ENCODE peak calls at places on chromosomes 3 and 15, in four cellular contexts. One of them, this sample, is unnamed.

GRCh38 chr15:84112025-84112424 is 123.5 kb upstream of the GOLGA6L4 start:
- DNase-seq in testis: no peak
- DNase-seq in PC-9: no peak
- DNase-seq in fibroblast of lung: peak; percentile 22
- DNase-seq in this sample: no peak

GRCh38 chr3:122978569-122978968 is 49.0 kb downstream of the SEMA5B start:
- DNase-seq in testis: no peak
- DNase-seq in PC-9: no peak
- DNase-seq in fibroblast of lung: no peak
- DNase-seq in this sample: no peak

GRCh38 chr15:42151012-42151615 is 5.3 kb downstream of the PLA2G4F start:
- DNase-seq in testis: no peak
- DNase-seq in PC-9: no peak
- DNase-seq in fibroblast of lung: no peak
- DNase-seq in this sample: peak; percentile 25

GRCh38 chr3:12347301-12347700 is 58.4 kb downstream of the PPARG start:
- DNase-seq in testis: no peak
- DNase-seq in PC-9: no peak
- DNase-seq in fibroblast of lung: no peak
- DNase-seq in this sample: no peak

GRCh38 chr3:18284716-18285115 is 140.4 kb downstream of the SATB1 start:
- DNase-seq in testis: no peak
- DNase-seq in PC-9: no peak
- DNase-seq in fibroblast of lung: no peak
- DNase-seq in this sample: no peak

GRCh38 chr3:128726691-128727031 is 678 bp downstream of the RAB7A start:
- DNase-seq in testis: peak; percentile 88
- DNase-seq in PC-9: peak; percentile 58
- DNase-seq in fibroblast of lung: peak; percentile 74
- DNase-seq in this sample: peak; percentile 73

GRCh38 chr15:65645392-65645791 is 23.7 kb downstream of the SLC24A1 start:
- DNase-seq in testis: no peak
- DNase-seq in PC-9: no peak
- DNase-seq in fibroblast of lung: no peak
- DNase-seq in this sample: no peak

GRCh38 chr3:46065294-46065705 is 38.0 kb upstream of the XCR1 start:
- DNase-seq in testis: no peak
- DNase-seq in PC-9: peak; percentile 81
- DNase-seq in fibroblast of lung: no peak
- DNase-seq in this sample: no peak

GRCh38 chr3:156687023-156687422 is 12.6 kb downstream of the TIPARP start:
- DNase-seq in testis: no peak
- DNase-seq in PC-9: no peak
- DNase-seq in fibroblast of lung: no peak
- DNase-seq in this sample: no peak

GRCh38 chr3:188881954-188882641 is 289.7 kb upstream of the TPRG1 start:
- DNase-seq in testis: no peak
- DNase-seq in PC-9: peak; percentile 96
- DNase-seq in fibroblast of lung: peak; percentile 91
- DNase-seq in this sample: no peak

GRCh38 chr3:82055792-82056191 is 294.3 kb upstream of the GBE1 start:
- DNase-seq in testis: no peak
- DNase-seq in PC-9: no peak
- DNase-seq in fibroblast of lung: no peak
- DNase-seq in this sample: no peak

GRCh38 chr3:15102256-15102655 is 3.3 kb upstream of the RBSN start:
- DNase-seq in testis: peak; percentile 55
- DNase-seq in PC-9: no peak
- DNase-seq in fibroblast of lung: peak; percentile 72
- DNase-seq in this sample: peak; percentile 85

GRCh38 chr3:155744626-155745324 is at the start of gene PLCH1:
- DNase-seq in testis: peak; percentile 74
- DNase-seq in PC-9: no peak
- DNase-seq in fibroblast of lung: peak; percentile 48
- DNase-seq in this sample: peak; percentile 44

GRCh38 chr15:85756411-85757072 is 38.2 kb downstream of the KLHL25 start:
- DNase-seq in testis: no peak
- DNase-seq in PC-9: no peak
- DNase-seq in fibroblast of lung: no peak
- DNase-seq in this sample: peak; percentile 53

GRCh38 chr3:31065765-31066164 is 171.3 kb upstream of the GADL1 start:
- DNase-seq in testis: no peak
- DNase-seq in PC-9: no peak
- DNase-seq in fibroblast of lung: peak; percentile 31
- DNase-seq in this sample: no peak

GRCh38 chr15:33124275-33124674 is 70.2 kb downstream of the FMN1 start:
- DNase-seq in testis: no peak
- DNase-seq in PC-9: no peak
- DNase-seq in fibroblast of lung: no peak
- DNase-seq in this sample: no peak

GRCh38 chr3:115961390-115961789 is 338.1 kb downstream of the GAP43 start:
- DNase-seq in testis: no peak
- DNase-seq in PC-9: no peak
- DNase-seq in fibroblast of lung: no peak
- DNase-seq in this sample: peak; percentile 20

GRCh38 chr3:55664387-55664786 is 177.3 kb upstream of the WNT5A start:
- DNase-seq in testis: no peak
- DNase-seq in PC-9: no peak
- DNase-seq in fibroblast of lung: no peak
- DNase-seq in this sample: no peak

GRCh38 chr3:18099611-18100010 is 325.5 kb downstream of the SATB1 start:
- DNase-seq in testis: no peak
- DNase-seq in PC-9: no peak
- DNase-seq in fibroblast of lung: no peak
- DNase-seq in this sample: no peak

GRCh38 chr3:74621581-74621980 is 7.1 kb upstream of the CNTN3 start:
- DNase-seq in testis: no peak
- DNase-seq in PC-9: no peak
- DNase-seq in fibroblast of lung: no peak
- DNase-seq in this sample: no peak

GRCh38 chr15:83200162-83200561 is 7.5 kb downstream of the HDGFL3 start:
- DNase-seq in testis: no peak
- DNase-seq in PC-9: no peak
- DNase-seq in fibroblast of lung: peak; percentile 55
- DNase-seq in this sample: no peak

GRCh38 chr3:170050753-170051152 is 13.0 kb downstream of the GPR160 start:
- DNase-seq in testis: no peak
- DNase-seq in PC-9: no peak
- DNase-seq in fibroblast of lung: no peak
- DNase-seq in this sample: no peak

GRCh38 chr3:32493437-32494414 is 8.9 kb downstream of the CMTM6 start:
- DNase-seq in testis: no peak
- DNase-seq in PC-9: no peak
- DNase-seq in fibroblast of lung: no peak
- DNase-seq in this sample: no peak

GRCh38 chr3:97883736-97884135 is 61.9 kb downstream of the CRYBG3 start:
- DNase-seq in testis: no peak
- DNase-seq in PC-9: no peak
- DNase-seq in fibroblast of lung: no peak
- DNase-seq in this sample: no peak

GRCh38 chr3:139935866-139936817 is 1.2 kb downstream of the CLSTN2 start:
- DNase-seq in testis: peak; percentile 56
- DNase-seq in PC-9: no peak
- DNase-seq in fibroblast of lung: peak; percentile 1
- DNase-seq in this sample: peak; percentile 76

GRCh38 chr3:187986514-187986934 is 167.4 kb upstream of the LPP start:
- DNase-seq in testis: no peak
- DNase-seq in PC-9: peak; percentile 84
- DNase-seq in fibroblast of lung: peak; percentile 75
- DNase-seq in this sample: no peak

GRCh38 chr15:62730825-62731224 is 311.7 kb upstream of the TPM1 start:
- DNase-seq in testis: no peak
- DNase-seq in PC-9: no peak
- DNase-seq in fibroblast of lung: no peak
- DNase-seq in this sample: no peak

GRCh38 chr3:190695225-190695624 is 167.3 kb downstream of the GMNC start:
- DNase-seq in testis: no peak
- DNase-seq in PC-9: no peak
- DNase-seq in fibroblast of lung: no peak
- DNase-seq in this sample: no peak

DNA sequence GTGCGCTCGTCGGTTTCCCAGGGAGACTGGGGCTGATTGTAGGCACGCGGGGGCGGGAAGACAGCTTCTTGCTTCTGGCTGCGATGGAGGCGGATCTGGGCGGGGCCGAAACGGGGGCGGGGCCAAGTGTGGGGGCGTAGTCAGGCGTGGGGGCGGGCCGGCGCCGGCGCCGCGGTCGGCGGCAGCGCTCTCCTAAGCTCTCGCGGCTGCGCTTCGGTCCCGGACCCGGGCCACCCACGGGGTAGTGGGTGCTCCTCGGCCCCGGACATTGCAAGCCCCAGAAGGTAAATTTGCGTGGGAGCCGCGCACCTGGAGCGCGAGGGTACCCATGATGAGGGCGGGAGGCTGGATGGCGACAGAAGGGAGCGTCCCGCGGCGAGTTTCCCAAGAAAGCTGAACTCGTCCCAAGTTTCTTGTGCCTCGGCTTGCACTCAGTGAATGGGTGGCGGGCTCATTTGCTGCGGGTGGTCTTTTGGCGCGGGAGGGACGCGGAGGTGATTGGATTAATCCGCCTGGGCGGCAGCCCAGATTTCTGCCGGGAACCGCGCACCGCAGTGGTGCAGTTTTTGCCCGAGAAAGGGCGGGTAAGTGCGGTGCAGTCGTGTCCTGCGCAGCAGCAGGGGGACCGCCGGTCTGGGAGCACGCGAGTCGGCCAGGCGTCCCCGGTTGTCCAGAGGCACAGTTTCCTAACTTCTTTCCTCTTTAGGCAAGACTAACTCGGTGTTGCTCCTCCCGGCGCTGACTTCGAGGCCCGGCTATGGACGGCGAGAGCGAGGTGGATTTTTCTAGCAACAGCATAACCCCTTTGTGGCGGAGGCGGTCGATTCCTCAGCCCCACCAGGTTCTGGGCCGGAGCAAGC is at the start of gene ARHGEF26:
- DNase-seq in testis: peak; percentile 95
- DNase-seq in PC-9: peak; percentile 70
- DNase-seq in fibroblast of lung: peak; percentile 67
- DNase-seq in this sample: peak; percentile 95
- H3K4me3 ChIP-seq in testis: peak within 1 kb of the TSS; percentile 82
- H3K4me3 ChIP-seq in PC-9: peak within 1 kb of the TSS; percentile 94
- H3K4me3 ChIP-seq in fibroblast of lung: peak within 1 kb of the TSS; percentile 82
- H3K4me3 ChIP-seq in this sample: peak within 1 kb of the TSS; percentile 63

DNA sequence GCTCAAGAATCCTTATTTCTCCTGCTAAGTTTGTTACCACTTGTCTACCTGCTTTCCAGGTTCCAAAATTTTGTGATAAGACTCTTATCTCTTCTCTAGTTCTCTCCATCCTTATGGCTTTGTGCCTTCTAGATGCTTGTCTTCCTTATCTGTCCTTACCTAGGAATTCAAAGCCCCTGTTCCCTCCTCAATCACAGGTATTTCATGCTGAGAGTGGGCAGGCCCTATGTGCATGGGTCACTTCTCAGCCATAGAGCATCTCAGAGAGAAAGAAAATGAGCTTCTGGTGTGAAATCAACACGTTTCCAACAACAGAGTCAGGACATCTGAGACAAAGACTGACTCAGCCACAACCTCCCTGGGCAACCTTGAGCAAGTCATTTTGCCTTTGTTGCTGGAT is 214.1 kb upstream of the TLE3 start:
- DNase-seq in testis: no peak
- DNase-seq in PC-9: no peak
- DNase-seq in fibroblast of lung: no peak
- DNase-seq in this sample: no peak
- H3K4me1 ChIP-seq in testis: peaks cover 7% of the 10 kb centered on the region
- H3K4me1 ChIP-seq in PC-9: peaks cover 26% of the 10 kb centered on the region
- H3K4me1 ChIP-seq in fibroblast of lung: no peaks in the 10 kb centered on the region
- H3K4me1 ChIP-seq in this sample: peaks cover 5% of the 10 kb centered on the region

DNA sequence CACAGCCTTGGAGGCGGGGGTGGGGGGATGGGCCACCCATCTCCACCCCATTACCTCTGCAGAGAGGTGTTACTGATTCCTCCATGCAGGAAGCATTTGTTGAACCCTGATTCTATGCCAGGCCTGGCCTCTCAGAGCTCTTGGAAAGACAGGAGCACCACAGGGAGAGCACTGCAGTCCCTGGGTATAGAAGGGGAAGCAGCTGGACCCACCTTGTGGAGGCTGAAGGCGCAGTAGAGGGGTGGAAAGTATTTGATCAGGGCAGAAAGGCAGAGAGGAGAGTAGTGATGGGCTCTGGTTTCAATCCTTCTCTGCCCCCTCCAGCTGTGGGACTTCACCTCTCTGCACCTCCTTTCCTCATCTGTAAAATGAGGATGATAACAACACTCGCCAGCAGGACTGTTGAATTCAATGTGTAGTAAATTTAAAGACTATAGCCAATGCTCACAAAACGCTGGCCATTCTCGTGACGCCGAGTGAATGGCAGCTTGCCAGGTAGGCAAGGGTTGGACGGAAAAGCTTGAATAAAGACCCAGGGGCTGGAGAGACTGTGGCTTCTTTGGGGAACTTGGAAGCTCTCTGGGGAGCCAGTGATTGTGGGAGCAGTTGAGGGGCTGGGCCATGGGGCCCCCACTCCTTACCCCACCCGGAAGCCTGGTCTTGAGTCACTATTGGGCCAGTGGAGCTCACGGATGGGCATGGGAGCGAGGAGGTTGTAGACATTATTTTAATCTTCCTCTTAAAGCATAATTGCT is 8.0 kb upstream of the CCDC33 start:
- DNase-seq in testis: no peak
- DNase-seq in PC-9: no peak
- DNase-seq in fibroblast of lung: peak; percentile 51
- DNase-seq in this sample: peak; percentile 63
- H3K4me3 ChIP-seq in testis: no peak overlapping the region
- H3K4me3 ChIP-seq in PC-9: no peak overlapping the region
- H3K4me3 ChIP-seq in fibroblast of lung: no peak overlapping the region
- H3K4me3 ChIP-seq in this sample: no peak overlapping the region

DNA sequence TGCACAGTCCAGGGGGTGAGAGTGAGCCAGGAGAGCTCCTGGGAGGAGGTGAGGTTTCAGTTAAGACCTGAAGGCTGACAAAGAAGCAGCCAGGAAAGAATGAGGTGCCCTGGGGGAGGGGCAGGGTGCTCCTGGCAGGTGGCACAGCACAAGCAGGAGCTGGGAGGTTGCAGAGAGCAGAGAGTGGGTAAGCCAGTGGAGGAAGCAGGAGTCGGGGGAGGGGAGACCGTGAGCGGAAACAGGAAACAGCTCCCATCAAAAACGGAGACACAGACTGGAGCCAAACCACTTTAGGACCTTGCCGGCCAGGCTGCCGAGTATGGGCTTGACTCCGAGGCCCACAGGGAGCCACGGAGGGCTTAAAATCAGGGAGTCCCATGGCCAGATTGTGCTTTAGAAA is 12.1 kb upstream of the FBLN2 start:
- DNase-seq in testis: no peak
- DNase-seq in PC-9: no peak
- DNase-seq in fibroblast of lung: no peak
- DNase-seq in this sample: no peak
- H3K4me1 ChIP-seq in testis: peaks cover 10% of the 10 kb centered on the region
- H3K4me1 ChIP-seq in PC-9: peaks cover 83% of the 10 kb centered on the region
- H3K4me1 ChIP-seq in fibroblast of lung: peaks cover 13% of the 10 kb centered on the region
- H3K4me1 ChIP-seq in this sample: peaks cover 19% of the 10 kb centered on the region

DNA sequence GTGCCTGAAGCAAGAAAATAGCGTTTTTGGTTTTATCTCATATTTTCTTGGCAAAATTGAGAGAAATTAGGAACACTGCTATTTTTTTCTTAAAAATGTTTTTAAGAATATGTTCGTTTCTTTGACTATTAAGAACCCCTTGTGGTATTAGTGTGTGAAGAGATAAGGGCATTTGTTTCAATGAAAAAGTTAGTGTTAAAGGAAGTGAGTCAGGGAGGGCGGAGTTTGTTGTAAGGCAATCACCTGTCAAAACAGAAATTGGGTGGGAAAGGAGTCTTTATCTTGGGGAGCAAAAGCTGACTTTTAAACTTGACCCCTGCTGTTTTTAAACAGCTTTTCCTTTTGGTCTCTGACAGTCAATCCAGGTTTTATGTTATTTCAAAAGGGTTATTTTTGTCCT is 4.2 kb downstream of the RAP2B start:
- DNase-seq in testis: no peak
- DNase-seq in PC-9: no peak
- DNase-seq in fibroblast of lung: no peak
- DNase-seq in this sample: no peak
- H3K4me3 ChIP-seq in testis: no peak overlapping the region
- H3K4me3 ChIP-seq in PC-9: peak overlapping the region; percentile 97
- H3K4me3 ChIP-seq in fibroblast of lung: peak overlapping the region; percentile 96
- H3K4me3 ChIP-seq in this sample: peak overlapping the region; percentile 14

This sample was measured in right cardiac atrium.